ENCODE peak calls at places on chromosome 17, in nine cellular contexts. S is WTC11, B is glutamatergic neuron, M is psoas muscle, J is neural progenitor cell, V is endothelial cell, W is right atrium auricular region, H is omental fat pad, P is RWPE1. F is an unnamed sample.
A peak's percentile ranks its signal among the peaks of the same experiment; 100 is the strongest.

GRCh38 chr17:17413215-17413792 is 63.5 kb upstream of the MED9 start:
- DNase-seq in S (no peak), B (no peak), M (no peak), J (no peak), V (no peak), W (no peak), H (no peak), P (no peak), F (no peak)

GRCh38 chr17:28599311-28600184 is 723 bp upstream of the SPAG5 start:
- DNase-seq in S (no peak), B (no peak), M (peak; percentile 73), J (no peak), V (no peak), W (peak; percentile 73), H (peak; percentile 85), P (peak; percentile 59), F (peak; percentile 77)

GRCh38 chr17:17907469-17907868 is 64.7 kb downstream of the TOM1L2 start:
- DNase-seq in S (no peak), B (no peak), M (no peak), J (no peak), V (no peak), W (no peak), H (no peak), P (no peak), F (no peak)

GRCh38 chr17:11880714-11881113 is 116.6 kb downstream of the ZNF18 start:
- DNase-seq in S (no peak), B (no peak), M (no peak), J (peak; percentile 48), V (no peak), W (no peak), H (no peak), P (peak; percentile 20), F (peak; percentile 11)

GRCh38 chr17:78376161-78376560 is 2.3 kb upstream of the PGS1 start:
- DNase-seq in S (no peak), B (no peak), M (no peak), J (no peak), V (no peak), W (no peak), H (no peak), P (no peak), F (no peak)

GRCh38 chr17:29590979-29591736 is 1.7 kb upstream of the GIT1 start:
- DNase-seq in S (peak; percentile 44), B (peak; percentile 52), M (peak; percentile 75), J (peak; percentile 76), V (no peak), W (no peak), H (no peak), P (peak; percentile 78), F (peak; percentile 58)

GRCh38 chr17:38915639-38915995 is 9.8 kb upstream of the LASP1NB start:
- DNase-seq in S (no peak), B (no peak), M (no peak), J (no peak), V (no peak), W (peak; percentile 23), H (no peak), P (no peak), F (no peak)

GRCh38 chr17:50133028-50133768 is 3.2 kb upstream of the SAMD14 start:
- DNase-seq in S (no peak), B (peak; percentile 7), M (peak; percentile 89), J (no peak), V (no peak), W (no peak), H (no peak), P (no peak), F (no peak)

GRCh38 chr17:47649972-47650524 is 329 bp downstream of the KPNB1 start:
- DNase-seq in S (no peak), B (no peak), M (no peak), J (peak; percentile 79), V (no peak), W (peak; percentile 61), H (no peak), P (peak; percentile 59), F (no peak)

GRCh38 chr17:63634163-63634562 is 11.9 kb downstream of the MAP3K3 start:
- DNase-seq in S (no peak), B (no peak), M (no peak), J (peak; percentile 21), V (peak; percentile 28), W (no peak), H (no peak), P (no peak), F (peak; percentile 41)

GRCh38 chr17:63631062-63631461 is 8.8 kb downstream of the MAP3K3 start:
- DNase-seq in S (no peak), B (no peak), M (no peak), J (no peak), V (no peak), W (no peak), H (no peak), P (no peak), F (no peak)

GRCh38 chr17:63633742-63634141 is 11.5 kb downstream of the MAP3K3 start:
- DNase-seq in S (no peak), B (no peak), M (no peak), J (no peak), V (no peak), W (no peak), H (no peak), P (no peak), F (no peak)

GRCh38 chr17:63629627-63630026 is 7.4 kb downstream of the MAP3K3 start:
- DNase-seq in S (no peak), B (no peak), M (no peak), J (no peak), V (no peak), W (no peak), H (no peak), P (no peak), F (no peak)

DNA sequence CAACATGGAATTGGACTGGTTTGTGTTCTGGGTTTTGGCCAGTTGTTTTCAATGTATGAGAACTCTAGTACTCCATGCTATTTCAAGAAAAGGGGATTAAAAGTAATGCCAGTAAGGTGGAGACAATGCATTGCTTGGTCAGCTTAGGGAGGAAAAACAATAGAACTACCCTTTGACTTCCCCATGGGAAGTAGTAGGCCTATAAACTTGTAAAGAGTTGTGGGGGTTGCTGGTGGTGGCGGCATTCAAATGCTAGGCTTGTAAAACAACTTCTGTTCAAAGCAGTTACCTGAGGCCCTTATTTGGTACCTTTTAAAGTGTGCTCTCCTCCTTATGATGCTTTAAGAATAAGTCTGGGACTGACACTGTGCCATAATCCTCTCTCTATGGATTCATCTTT is 9.4 kb downstream of the MAP3K3 start:
- DNase-seq in S (no peak), B (no peak), M (no peak), J (peak; percentile 47), V (no peak), W (no peak), H (no peak), P (no peak), F (no peak)
- TF ChIP-seq CTCF in S (no peak), B (no peak), M (no peak), J (no peak), V (no peak), W (no peak), H (no peak), P (no peak), F (no peak)

GRCh38 chr17:60107526-60108257 is 29.0 kb upstream of the HEATR6 start:
- DNase-seq in S (no peak), B (no peak), M (no peak), J (no peak), V (no peak), W (no peak), H (no peak), P (no peak), F (no peak)
- TF ChIP-seq CTCF in S (no peak), B (no peak), M (no peak), J (peak; percentile 9), V (no peak), W (no peak), H (no peak), P (no peak), F (no peak)

DNA sequence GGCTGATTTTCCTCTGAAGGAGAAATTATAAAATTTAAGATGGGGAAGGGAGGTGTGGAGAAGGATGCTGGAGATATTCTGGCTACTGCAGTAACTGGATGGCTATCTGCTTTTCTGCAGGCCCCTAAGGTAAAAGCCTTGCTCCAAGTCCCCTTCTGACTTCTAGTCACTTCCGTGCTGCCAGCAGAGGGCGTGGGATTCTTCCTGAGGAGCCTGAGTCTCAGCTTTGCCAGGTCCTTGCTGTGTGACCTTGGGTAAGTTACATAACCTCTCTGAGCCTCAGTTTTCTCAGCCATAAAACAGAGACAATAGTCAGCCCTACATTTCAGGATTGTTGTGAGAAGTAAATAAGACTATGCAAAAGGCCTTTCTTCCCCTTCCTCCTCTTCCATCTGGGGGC is 24.3 kb upstream of the TMEM220 start:
- DNase-seq in S (peak; percentile 80), B (peak; percentile 70), M (no peak), J (peak; percentile 76), V (no peak), W (no peak), H (no peak), P (no peak), F (peak; percentile 16)
- TF ChIP-seq CTCF in S (peak; percentile 18), B (peak; percentile 32), M (no peak), J (peak; percentile 63), V (peak; percentile 30), W (no peak), H (no peak), P (peak; percentile 24), F (peak; percentile 23)

GRCh38 chr17:42980274-42980765 is at the start of gene RUNDC1:
- DNase-seq in S (peak; percentile 92), B (peak; percentile 96), M (peak; percentile 95), J (peak; percentile 98), V (peak; percentile 90), W (peak; percentile 93), H (peak; percentile 86), P (peak; percentile 93), F (peak; percentile 93)

GRCh38 chr17:42982266-42982665 is 1.9 kb downstream of the RUNDC1 start:
- DNase-seq in S (no peak), B (no peak), M (no peak), J (no peak), V (no peak), W (no peak), H (no peak), P (no peak), F (no peak)

GRCh38 chr17:42979511-42980273 is at the start of gene PTGES3L:
- DNase-seq in S (peak; percentile 56), B (peak; percentile 26), M (peak; percentile 91), J (peak; percentile 67), V (peak; percentile 41), W (no peak), H (no peak), P (no peak), F (peak; percentile 81)

GRCh38 chr17:42984486-42984885 is 4.1 kb downstream of the RUNDC1 start:
- DNase-seq in S (no peak), B (no peak), M (no peak), J (no peak), V (no peak), W (no peak), H (no peak), P (no peak), F (no peak)

DNA sequence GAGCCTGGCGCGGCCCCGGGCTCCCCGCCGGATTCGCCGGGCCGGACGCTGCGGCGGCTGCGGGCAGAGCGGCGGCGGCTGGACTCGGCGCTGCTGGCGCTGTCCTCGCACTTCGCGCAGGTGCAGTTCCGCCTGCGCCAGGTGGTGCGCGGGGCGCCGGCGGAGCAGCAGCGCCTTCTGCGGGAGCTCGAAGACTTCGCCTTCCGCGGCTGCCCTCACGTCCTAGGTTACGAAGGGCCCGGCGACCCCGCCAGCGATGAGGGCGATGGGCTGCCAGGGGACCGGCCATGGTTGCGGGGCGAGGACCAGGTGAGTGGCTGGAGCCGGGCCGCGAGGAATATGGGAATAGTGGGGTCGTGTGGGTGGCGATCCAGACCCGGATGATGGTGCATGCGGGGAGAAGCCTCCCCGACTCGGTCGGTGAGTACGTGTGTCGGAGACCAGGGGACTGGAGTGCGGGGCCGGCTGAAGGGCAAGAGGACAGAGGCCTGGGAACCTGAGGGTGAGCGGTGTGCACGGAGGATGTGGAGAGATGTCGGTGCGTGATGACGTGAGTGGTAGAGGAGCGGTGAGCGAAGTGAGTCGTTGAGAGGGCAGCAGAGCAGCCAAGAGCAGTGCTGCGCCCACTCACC is 517 bp downstream of the RUNDC1 start:
- DNase-seq in S (peak; percentile 51), B (peak; percentile 48), M (peak; percentile 69), J (peak; percentile 78), V (peak; percentile 40), W (no peak), H (no peak), P (peak; percentile 65), F (peak; percentile 67)
- TF ChIP-seq CTCF in S (no peak), B (no peak), M (peak; percentile 18), J (peak; percentile 32), V (no peak), W (peak; percentile 32), H (no peak), P (peak; percentile 33), F (peak; percentile 78)

F was measured in K562.